ENCODE peak calls at places on chromosomes 1 and 21, in six cellular contexts. C, O, D, R, H and X are unnamed samples.

GRCh38 chr1:62904537-62904936 is 120.6 kb downstream of the ATG4C start:
- DNase-seq in C (no peak), O (no peak), D (no peak), R (no peak), H (no peak), X (no peak)

GRCh38 chr1:240280560-240281322 is 189.1 kb downstream of the FMN2 start:
- DNase-seq in C (no peak), O (no peak), D (no peak), R (no peak), H (no peak), X (no peak)

GRCh38 chr1:227134686-227135314 is 183.5 kb downstream of the CDC42BPA start:
- DNase-seq in C (no peak), O (no peak), D (no peak), R (no peak), H (no peak), X (no peak)

GRCh38 chr1:61081637-61082335 is 575 bp upstream of the NFIA start:
- DNase-seq in C (peak), O (peak), D (peak), R (peak), H (peak), X (no peak)

GRCh38 chr1:224042557-224043118 is 71.3 kb upstream of the FBXO28 start:
- DNase-seq in C (no peak), O (peak), D (no peak), R (no peak), H (no peak), X (no peak)

GRCh38 chr1:52296345-52296744 is 69.7 kb downstream of the CC2D1B start:
- DNase-seq in C (no peak), O (peak), D (no peak), R (no peak), H (no peak), X (peak)

GRCh38 chr1:234973426-234974250 is 155.0 kb downstream of the TOMM20 start:
- DNase-seq in C (no peak), O (no peak), D (no peak), R (no peak), H (no peak), X (no peak)

GRCh38 chr1:112716133-112716720 is 1.1 kb upstream of the PPM1J start:
- DNase-seq in C (peak), O (peak), D (peak), R (peak), H (peak), X (peak)

GRCh38 chr1:82775402-82776000 is 974.8 kb downstream of the ADGRL2 start:
- DNase-seq in C (peak), O (peak), D (peak), R (peak), H (no peak), X (no peak)

GRCh38 chr1:246428542-246429308 is 78.4 kb downstream of the SMYD3 start:
- DNase-seq in C (peak), O (peak), D (no peak), R (no peak), H (no peak), X (no peak)

GRCh38 chr1:84753516-84754375 is 63.5 kb upstream of the SSX2IP start:
- DNase-seq in C (peak), O (peak), D (peak), R (peak), H (peak), X (peak)

GRCh38 chr1:173715538-173715844 is 710 bp downstream of the KLHL20 start:
- DNase-seq in C (no peak), O (no peak), D (no peak), R (no peak), H (no peak), X (no peak)

GRCh38 chr1:231037585-231038517 is 2.2 kb downstream of the FAM89A start:
- DNase-seq in C (no peak), O (peak), D (no peak), R (no peak), H (no peak), X (no peak)

GRCh38 chr1:92901699-92902405 is 59.4 kb downstream of the DIPK1A start:
- DNase-seq in C (no peak), O (no peak), D (no peak), R (no peak), H (no peak), X (no peak)

GRCh38 chr21:33542640-33543504 is at the start of gene SON:
- DNase-seq in C (peak), O (peak), D (peak), R (peak), H (peak), X (peak)

GRCh38 chr1:83815348-83815747 is 183.6 kb downstream of the TTLL7 start:
- DNase-seq in C (no peak), O (peak), D (no peak), R (no peak), H (no peak), X (no peak)

GRCh38 chr21:39066829-39067785 is 116.1 kb downstream of the PSMG1 start:
- DNase-seq in C (no peak), O (no peak), D (no peak), R (no peak), H (no peak), X (no peak)

GRCh38 chr21:35086357-35086756 is 37.3 kb upstream of the RUNX1 start:
- DNase-seq in C (no peak), O (peak), D (no peak), R (no peak), H (no peak), X (no peak)

GRCh38 chr1:233075045-233075444 is 124.6 kb downstream of the NTPCR start:
- DNase-seq in C (no peak), O (peak), D (no peak), R (no peak), H (no peak), X (no peak)

GRCh38 chr1:51936531-51936930 is 54.0 kb downstream of the RAB3B start:
- DNase-seq in C (no peak), O (peak), D (no peak), R (no peak), H (no peak), X (no peak)

GRCh38 chr1:27872802-27873665 is 690 bp downstream of the THEMIS2 start:
- DNase-seq in C (peak), O (peak), D (peak), R (no peak), H (no peak), X (no peak)

GRCh38 chr1:208888376-208888775 is 644.2 kb upstream of the PLXNA2 start:
- DNase-seq in C (no peak), O (no peak), D (no peak), R (no peak), H (no peak), X (no peak)

GRCh38 chr1:231970684-231971083 is 344.1 kb downstream of the DISC1 start:
- DNase-seq in C (peak), O (no peak), D (no peak), R (no peak), H (no peak), X (no peak)

GRCh38 chr1:243734311-243734700 is 115.7 kb downstream of the AKT3 start:
- DNase-seq in C (no peak), O (no peak), D (no peak), R (no peak), H (no peak), X (no peak)

GRCh38 chr1:201348211-201348566 is 29.3 kb downstream of the TNNT2 start:
- DNase-seq in C (peak), O (peak), D (no peak), R (no peak), H (no peak), X (peak)

GRCh38 chr1:197868751-197869501 is 33.5 kb upstream of the C1orf53 start:
- DNase-seq in C (peak), O (peak), D (no peak), R (no peak), H (peak), X (no peak)

GRCh38 chr1:27966402-27967105 is 6.8 kb downstream of the XKR8 start:
- DNase-seq in C (no peak), O (peak), D (no peak), R (no peak), H (no peak), X (no peak)

GRCh38 chr1:235009561-235010306 is 118.9 kb downstream of the TOMM20 start:
- DNase-seq in C (no peak), O (no peak), D (no peak), R (no peak), H (no peak), X (no peak)

GRCh38 chr1:12588695-12589094 is 29.3 kb downstream of the DHRS3 start:
- DNase-seq in C (no peak), O (no peak), D (no peak), R (no peak), H (no peak), X (no peak)

GRCh38 chr1:67626495-67627235 is 58.3 kb upstream of the GADD45A start:
- DNase-seq in C (no peak), O (peak), D (no peak), R (no peak), H (no peak), X (no peak)

GRCh38 chr1:208111646-208112200 is 132.5 kb downstream of the PLXNA2 start:
- DNase-seq in C (no peak), O (no peak), D (no peak), R (no peak), H (no peak), X (no peak)

GRCh38 chr21:46155514-46156377 is at the start of gene FTCD:
- DNase-seq in C (no peak), O (no peak), D (no peak), R (no peak), H (no peak), X (no peak)

GRCh38 chr1:222064388-222065201 is 322.7 kb upstream of the DUSP10 start:
- DNase-seq in C (no peak), O (peak), D (no peak), R (no peak), H (no peak), X (no peak)

GRCh38 chr1:87888456-87888855 is 559.8 kb downstream of the LMO4 start:
- DNase-seq in C (no peak), O (peak), D (no peak), R (no peak), H (no peak), X (no peak)

GRCh38 chr1:185720633-185721272 is 13.4 kb upstream of the HMCN1 start:
- DNase-seq in C (no peak), O (peak), D (no peak), R (no peak), H (no peak), X (no peak)

GRCh38 chr1:113125469-113125868 is 52.5 kb downstream of the LRIG2 start:
- DNase-seq in C (no peak), O (no peak), D (no peak), R (no peak), H (no peak), X (no peak)

GRCh38 chr21:40622531-40622930 is 224.4 kb downstream of the DSCAM start:
- DNase-seq in C (no peak), O (no peak), D (no peak), R (no peak), H (no peak), X (no peak)

GRCh38 chr1:175150596-175151319 is 41.8 kb downstream of the KIAA0040 start:
- DNase-seq in C (no peak), O (peak), D (no peak), R (no peak), H (no peak), X (no peak)

GRCh38 chr1:203522237-203522636 is 28.3 kb downstream of the OPTC start:
- DNase-seq in C (no peak), O (no peak), D (no peak), R (no peak), H (no peak), X (no peak)